ENCODE peak calls at places on chromosomes 13 and 19, in six cellular contexts. Z is astrocyte, C is GM23338, N is fibroblast of mammary gland, V is stomach, X is fibroblast of lung. D is an unnamed sample.

GRCh38 chr13:46516624-46517318 is 36.2 kb upstream of the LRCH1 start:
- DNase-seq in Z (no peak), C (peak), N (peak), V (no peak), X (no peak), D (no peak)

GRCh38 chr13:97256343-97256783 is 34.2 kb downstream of the MBNL2 start:
- DNase-seq in Z (peak), C (no peak), N (peak), V (no peak), X (peak), D (peak)

GRCh38 chr13:21752501-21752900 is 81.6 kb downstream of the FGF9 start:
- DNase-seq in Z (no peak), C (no peak), N (no peak), V (no peak), X (no peak), D (no peak)

GRCh38 chr13:34863360-34864135 is 78.5 kb upstream of the NBEA start:
- DNase-seq in Z (peak), C (no peak), N (peak), V (no peak), X (peak), D (peak)

GRCh38 chr19:54325194-54325621 is 12.2 kb upstream of the LILRA5 start:
- DNase-seq in Z (no peak), C (peak), N (peak), V (no peak), X (no peak), D (peak)

GRCh38 chr13:110114351-110114750 is 192.6 kb downstream of the COL4A1 start:
- DNase-seq in Z (no peak), C (no peak), N (peak), V (no peak), X (no peak), D (no peak)

GRCh38 chr19:46466536-46467199 is 4.7 kb downstream of the PNMA8A start:
- DNase-seq in Z (peak), C (no peak), N (peak), V (no peak), X (peak), D (peak)

GRCh38 chr13:30857636-30858035 is 48.4 kb upstream of the MEDAG start:
- DNase-seq in Z (peak), C (no peak), N (no peak), V (no peak), X (peak), D (no peak)

GRCh38 chr19:38980583-38981374 is 5.2 kb upstream of the FBXO17 start:
- DNase-seq in Z (no peak), C (no peak), N (no peak), V (no peak), X (no peak), D (no peak)

GRCh38 chr13:46057251-46058015 is 4.9 kb upstream of the ZC3H13 start:
- DNase-seq in Z (no peak), C (no peak), N (peak), V (no peak), X (no peak), D (no peak)

GRCh38 chr19:38287604-38288003 is 16.4 kb upstream of the C19orf33 start:
- DNase-seq in Z (no peak), C (no peak), N (no peak), V (no peak), X (no peak), D (no peak)

GRCh38 chr19:18658366-18658855 is 21.6 kb downstream of the KLHL26 start:
- DNase-seq in Z (no peak), C (no peak), N (no peak), V (no peak), X (no peak), D (no peak)

GRCh38 chr13:28434934-28435333 is 60.0 kb downstream of the FLT1 start:
- DNase-seq in Z (no peak), C (no peak), N (no peak), V (no peak), X (no peak), D (no peak)

GRCh38 chr19:6088677-6089063 is 21.6 kb downstream of the RFX2 start:
- DNase-seq in Z (peak), C (no peak), N (peak), V (no peak), X (peak), D (no peak)

GRCh38 chr13:94959616-94960015 is 247.3 kb upstream of the SOX21 start:
- DNase-seq in Z (no peak), C (no peak), N (no peak), V (no peak), X (no peak), D (no peak)

GRCh38 chr19:1429750-1430149 is 8.4 kb upstream of the RPS15 start:
- DNase-seq in Z (no peak), C (no peak), N (no peak), V (peak), X (no peak), D (no peak)

GRCh38 chr13:62684359-62684758 is 1268.7 kb upstream of the PCDH20 start:
- DNase-seq in Z (no peak), C (no peak), N (no peak), V (no peak), X (no peak), D (no peak)

GRCh38 chr13:37475151-37475550 is 123.4 kb downstream of the POSTN start:
- DNase-seq in Z (no peak), C (peak), N (no peak), V (no peak), X (no peak), D (no peak)

GRCh38 chr19:50552540-50552939 is 15.7 kb downstream of the LRRC4B start:
- DNase-seq in Z (no peak), C (no peak), N (no peak), V (no peak), X (no peak), D (no peak)

GRCh38 chr19:45824531-45825262 is 9.6 kb upstream of the RSPH6A start:
- DNase-seq in Z (no peak), C (no peak), N (no peak), V (no peak), X (no peak), D (no peak)

GRCh38 chr19:33871605-33872004 is 74.9 kb downstream of the KCTD15 start:
- DNase-seq in Z (no peak), C (no peak), N (no peak), V (no peak), X (no peak), D (no peak)

GRCh38 chr19:56071151-56071550 is 49.9 kb downstream of the ZNF787 start:
- DNase-seq in Z (no peak), C (peak), N (no peak), V (no peak), X (no peak), D (no peak)

GRCh38 chr13:44237276-44237767 is 136.3 kb upstream of the SERP2 start:
- DNase-seq in Z (peak), C (no peak), N (peak), V (no peak), X (peak), D (peak)

GRCh38 chr13:110127986-110128511 is 178.9 kb downstream of the COL4A1 start:
- DNase-seq in Z (peak), C (no peak), N (no peak), V (no peak), X (peak), D (no peak)

GRCh38 chr13:62846302-62846701 is 1430.7 kb upstream of the PCDH20 start:
- DNase-seq in Z (no peak), C (no peak), N (peak), V (no peak), X (peak), D (no peak)

GRCh38 chr19:39778763-39779162 is at the start of gene LEUTX:
- DNase-seq in Z (no peak), C (no peak), N (no peak), V (no peak), X (no peak), D (no peak)

GRCh38 chr13:40064723-40065122 is 409.3 kb downstream of the COG6 start:
- DNase-seq in Z (peak), C (no peak), N (peak), V (no peak), X (peak), D (peak)

GRCh38 chr19:9721861-9722260 is 46.7 kb downstream of the ZNF846 start:
- DNase-seq in Z (no peak), C (peak), N (no peak), V (no peak), X (no peak), D (no peak)

GRCh38 chr13:44231786-44232516 is 141.7 kb upstream of the SERP2 start:
- DNase-seq in Z (peak), C (peak), N (peak), V (peak), X (peak), D (peak)

GRCh38 chr13:81929988-81930387 is 1589.1 kb upstream of the SPRY2 start:
- DNase-seq in Z (no peak), C (peak), N (peak), V (no peak), X (peak), D (no peak)

GRCh38 chr13:44874176-44874575 is 115.1 kb downstream of the NUFIP1 start:
- DNase-seq in Z (no peak), C (no peak), N (no peak), V (no peak), X (no peak), D (no peak)

GRCh38 chr13:102643656-102644055 is 46.9 kb downstream of the TPP2 start:
- DNase-seq in Z (peak), C (no peak), N (no peak), V (no peak), X (peak), D (no peak)
- H3K4me3 ChIP-seq in Z (no peak), C (no peak), N (no peak), V (no peak), X (no peak), D (no peak)

DNA sequence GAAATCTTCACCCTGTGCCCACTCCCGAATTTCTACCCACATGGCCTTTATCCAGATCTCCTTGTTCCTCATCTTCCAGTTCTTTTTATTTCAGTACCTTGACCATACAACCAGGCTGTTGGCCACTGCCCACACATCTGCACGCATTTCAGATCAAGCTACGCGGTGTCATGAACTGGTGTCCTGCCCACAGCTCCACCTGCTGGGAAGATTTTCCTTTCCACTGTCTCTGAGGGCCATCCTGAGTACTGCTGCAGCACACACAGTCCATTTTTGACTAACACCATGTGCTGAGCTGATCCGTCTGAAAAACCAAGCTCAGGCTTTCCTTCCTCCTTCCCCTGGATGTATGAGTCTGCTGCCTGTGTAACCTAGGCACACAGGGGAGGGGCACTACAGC is 71.8 kb downstream of the WASF3 start:
- DNase-seq in Z (no peak), C (peak), N (peak), V (no peak), X (no peak), D (no peak)
- TF ChIP-seq CTCF in Z (peak), C (peak), N (peak), V (no peak), X (no peak), D (peak)

GRCh38 chr13:112071902-112072530 is 5.1 kb downstream of the SOX1 start:
- DNase-seq in Z (no peak), C (peak), N (no peak), V (no peak), X (no peak), D (no peak)
- H3K4me3 ChIP-seq in Z (no peak), C (peak), N (no peak), V (peak), X (no peak), D (no peak)

GRCh38 chr13:112637017-112637801 is 49.3 kb upstream of the TUBGCP3 start:
- DNase-seq in Z (no peak), C (peak), N (no peak), V (no peak), X (no peak), D (no peak)
- TF ChIP-seq CTCF in Z (no peak), C (no peak), N (no peak), V (no peak), X (no peak), D (no peak)

GRCh38 chr19:2454199-2454961 is 2.4 kb downstream of the LMNB2 start:
- DNase-seq in Z (no peak), C (no peak), N (no peak), V (no peak), X (no peak), D (no peak)
- H3K4me3 ChIP-seq in Z (no peak), C (peak), N (no peak), V (no peak), X (no peak), D (peak)

DNA sequence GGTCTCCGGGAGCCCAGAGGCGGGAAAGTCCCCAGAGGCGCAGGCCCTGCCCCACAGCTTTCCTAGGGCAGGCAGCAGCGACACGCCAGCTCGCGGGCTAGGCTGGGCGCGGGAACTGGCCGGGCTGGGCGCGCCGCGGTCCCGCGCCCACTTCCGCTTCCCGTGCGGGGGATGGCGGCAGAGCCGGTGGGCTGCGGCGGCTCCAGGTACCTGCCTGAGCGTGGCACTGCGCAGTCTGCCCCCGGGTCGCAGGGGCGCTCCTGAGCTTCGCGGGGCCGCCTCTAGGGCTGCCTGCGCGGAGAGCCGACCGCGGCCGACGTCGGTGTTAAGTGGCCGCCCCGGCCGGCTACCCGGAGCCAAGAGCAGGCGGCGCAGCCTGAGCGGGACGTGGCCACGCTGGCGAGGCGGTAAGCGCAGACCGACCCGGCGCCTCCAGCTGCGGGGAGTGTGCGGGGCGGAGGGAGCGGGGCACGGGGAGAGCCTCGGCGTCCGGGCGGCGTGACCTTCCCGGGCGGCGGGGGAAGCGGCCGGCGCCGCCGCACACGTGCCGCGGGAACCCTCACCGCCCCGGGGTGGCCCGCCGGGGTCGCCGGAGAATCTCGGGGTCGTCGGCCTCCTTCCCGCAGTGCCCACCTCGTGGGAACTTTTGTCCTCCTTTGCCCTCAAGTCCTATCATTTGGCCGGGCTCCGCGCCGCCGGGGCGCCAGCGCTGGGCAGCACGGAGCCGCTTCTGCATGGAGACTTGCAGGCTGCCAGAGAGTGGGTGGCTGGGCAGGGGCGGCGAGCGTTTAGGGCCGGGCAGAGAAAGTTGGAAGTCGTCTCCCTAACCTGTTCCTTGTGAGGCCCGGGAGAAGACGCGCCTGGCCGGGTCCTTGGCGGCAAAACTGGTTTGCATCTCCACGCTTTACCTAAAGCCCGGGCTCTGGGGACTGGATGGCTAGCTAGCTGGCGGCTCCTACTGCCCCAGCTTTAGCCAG is 31.4 kb upstream of the MPHOSPH8 start:
- DNase-seq in Z (peak), C (peak), N (peak), V (peak), X (peak), D (no peak)
- TF ChIP-seq CTCF in Z (no peak), C (peak), N (no peak), V (no peak), X (peak), D (no peak)

DNA sequence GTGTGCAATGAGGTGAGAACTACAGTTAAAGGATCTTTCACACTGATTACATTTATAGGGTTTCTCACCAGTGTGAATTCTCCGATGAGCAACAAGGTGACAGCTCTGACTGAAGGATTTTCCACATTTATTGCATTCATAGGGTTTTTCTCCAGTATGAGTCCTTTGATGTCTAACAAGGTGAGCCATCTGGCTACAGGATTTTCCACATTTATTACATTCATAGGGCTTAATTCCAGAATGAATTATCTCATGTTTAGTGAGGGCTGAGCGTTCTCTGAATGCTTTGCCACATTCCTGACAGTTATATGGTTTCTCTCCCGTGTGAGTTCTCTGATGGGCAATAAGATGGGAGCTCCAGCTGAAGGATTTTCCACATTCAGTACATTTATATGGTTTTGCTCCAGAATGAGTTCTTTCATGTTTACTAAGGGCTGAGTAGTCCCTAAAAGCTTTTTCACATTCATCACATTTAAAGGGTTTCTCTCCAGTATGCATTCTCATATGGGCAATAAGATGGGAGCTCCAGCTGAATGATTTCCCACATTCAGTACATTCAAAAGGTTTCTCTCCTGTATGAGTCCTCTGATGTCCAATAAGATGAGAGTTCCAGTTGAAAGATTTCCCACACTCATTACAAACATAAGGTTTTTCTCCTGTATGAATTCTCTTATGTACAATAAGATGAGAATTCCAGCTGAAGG is 4.4 kb upstream of the C19orf18 start:
- DNase-seq in Z (no peak), C (peak), N (peak), V (no peak), X (peak), D (no peak)
- H3K4me3 ChIP-seq in Z (no peak), C (peak), N (no peak), V (no peak), X (no peak), D (no peak)

GRCh38 chr13:73341748-73342147 is 282.9 kb downstream of the KLF5 start:
- DNase-seq in Z (peak), C (peak), N (peak), V (no peak), X (peak), D (no peak)
- TF ChIP-seq CTCF in Z (no peak), C (no peak), N (no peak), V (no peak), X (no peak), D (no peak)

DNA sequence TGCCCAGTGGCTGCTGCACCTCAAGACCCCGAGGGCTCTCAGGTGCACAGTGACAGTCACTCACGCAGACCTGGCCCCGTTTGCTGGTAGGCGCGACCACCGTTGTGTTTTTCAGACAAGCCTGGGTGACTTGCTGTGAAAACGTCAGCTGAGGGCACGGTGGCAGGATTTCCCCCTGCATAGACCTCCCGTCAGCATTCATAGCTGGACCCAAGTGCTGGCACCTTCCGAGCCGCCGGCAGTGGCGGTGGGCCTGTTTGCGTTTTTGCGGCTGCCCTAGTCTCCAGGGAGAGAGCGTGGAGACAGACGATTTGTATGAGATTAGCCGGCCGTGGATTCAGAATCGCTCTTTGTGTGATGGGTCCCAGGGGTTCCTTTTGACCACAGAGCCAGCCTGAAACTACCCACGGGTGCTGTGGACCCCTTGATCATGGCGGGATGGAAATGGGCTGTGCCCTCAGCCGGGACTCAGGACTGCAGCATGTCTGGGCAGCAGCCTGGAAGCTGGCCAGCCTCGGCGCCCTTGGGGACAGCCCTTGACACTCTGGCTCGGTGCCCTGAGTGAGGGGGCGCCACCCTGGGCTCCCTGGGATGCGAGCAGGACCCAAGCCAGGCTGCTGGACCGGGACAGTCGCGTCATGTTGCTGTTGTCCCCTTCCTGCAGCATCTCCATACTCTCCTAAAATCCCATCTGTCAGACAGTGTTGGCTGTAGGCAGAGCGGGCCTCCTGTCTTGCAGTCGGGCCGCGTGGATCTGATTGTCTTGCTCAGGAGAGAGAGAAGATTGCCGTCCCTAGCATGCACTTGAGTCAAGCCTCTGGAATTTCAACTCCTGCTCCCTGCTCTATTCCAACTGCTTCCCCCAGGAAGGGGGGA is 8.6 kb downstream of the KDM4B start:
- DNase-seq in Z (peak), C (no peak), N (peak), V (peak), X (peak), D (peak)
- H3K4me3 ChIP-seq in Z (no peak), C (no peak), N (peak), V (no peak), X (no peak), D (peak)

D was measured in HFF-Myc.